ENCODE peak calls at places on chromosomes 7 and 10, in five cellular contexts. E, H, N, L and V are unnamed samples. For H3K9me3, the result is how much of the 10 kb centered on the place peaks cover.

GRCh38 chr7:148987751-148988512 is 40.4 kb downstream of the PDIA4 start:
- DNase-seq in E (no peak), H (peak), N (no peak), L (no peak), V (no peak)

GRCh38 chr10:101066146-101066889 is 4.5 kb downstream of the KAZALD1 start:
- DNase-seq in E (no peak), H (peak), N (peak), L (no peak), V (no peak)

GRCh38 chr7:149621776-149622175 is 124.2 kb upstream of the ZNF746 start:
- DNase-seq in E (no peak), H (no peak), N (no peak), L (peak), V (no peak)

GRCh38 chr10:79129361-79129997 is 60.7 kb downstream of the ZMIZ1 start:
- DNase-seq in E (no peak), H (no peak), N (no peak), L (no peak), V (no peak)

GRCh38 chr7:112411186-112411795 is 39.0 kb upstream of the IFRD1 start:
- DNase-seq in E (no peak), H (no peak), N (no peak), L (no peak), V (no peak)

GRCh38 chr10:46033602-46034011 is 3.2 kb upstream of the NCOA4 start:
- DNase-seq in E (no peak), H (no peak), N (no peak), L (no peak), V (no peak)

GRCh38 chr10:77969029-77969635 is 42.6 kb upstream of the DLG5 start:
- DNase-seq in E (no peak), H (no peak), N (no peak), L (no peak), V (no peak)

GRCh38 chr10:35172574-35172973 is 45.9 kb downstream of the CREM start:
- DNase-seq in E (no peak), H (no peak), N (no peak), L (no peak), V (no peak)

GRCh38 chr10:615583-616152 is 73.8 kb downstream of the DIP2C start:
- DNase-seq in E (no peak), H (peak), N (no peak), L (no peak), V (no peak)

GRCh38 chr7:1738956-1739355 is 68.9 kb downstream of the ELFN1 start:
- DNase-seq in E (no peak), H (no peak), N (no peak), L (no peak), V (no peak)

GRCh38 chr10:59322131-59322530 is 40.2 kb downstream of the FAM13C start:
- DNase-seq in E (no peak), H (no peak), N (no peak), L (no peak), V (no peak)

GRCh38 chr10:89518108-89518507 is 17.3 kb downstream of the SLC16A12 start:
- DNase-seq in E (no peak), H (no peak), N (no peak), L (no peak), V (no peak)

GRCh38 chr10:114084225-114084624 is 40.6 kb downstream of the ADRB1 start:
- DNase-seq in E (no peak), H (no peak), N (no peak), L (no peak), V (no peak)

GRCh38 chr7:150375662-150376521 is 3.2 kb upstream of the ZNF775 start:
- DNase-seq in E (no peak), H (no peak), N (no peak), L (no peak), V (no peak)

GRCh38 chr7:94975316-94975715 is 67.9 kb downstream of the PPP1R9A start:
- DNase-seq in E (no peak), H (no peak), N (no peak), L (no peak), V (no peak)

GRCh38 chr10:1472605-1473004 is 264.7 kb downstream of the ADARB2 start:
- DNase-seq in E (no peak), H (no peak), N (no peak), L (no peak), V (no peak)

GRCh38 chr10:14349081-14349480 is 18.4 kb upstream of the FRMD4A start:
- DNase-seq in E (no peak), H (no peak), N (no peak), L (no peak), V (no peak)

GRCh38 chr10:57716884-57717283 is 550.8 kb downstream of the IPMK start:
- DNase-seq in E (no peak), H (no peak), N (no peak), L (no peak), V (no peak)

GRCh38 chr7:138089080-138089901 is 13.0 kb downstream of the AKR1D1 start:
- DNase-seq in E (no peak), H (no peak), N (no peak), L (no peak), V (no peak)

GRCh38 chr10:53990799-53991238 is 810.2 kb downstream of the PCDH15 start:
- DNase-seq in E (no peak), H (no peak), N (no peak), L (no peak), V (no peak)

GRCh38 chr7:76285604-76286374 is 16.7 kb upstream of the HSPB1 start:
- DNase-seq in E (no peak), H (no peak), N (no peak), L (no peak), V (no peak)

GRCh38 chr7:48099781-48100180 is 10.7 kb downstream of the UPP1 start:
- DNase-seq in E (no peak), H (no peak), N (no peak), L (no peak), V (no peak)

GRCh38 chr10:24574161-24574560 is 149.5 kb downstream of the ARHGAP21 start:
- DNase-seq in E (no peak), H (no peak), N (no peak), L (no peak), V (no peak)

GRCh38 chr7:138481447-138482380 is 21.7 kb downstream of the TRIM24 start:
- DNase-seq in E (no peak), H (no peak), N (no peak), L (no peak), V (no peak)

GRCh38 chr7:104852386-104852785 is 161.6 kb upstream of the KMT2E start:
- DNase-seq in E (no peak), H (no peak), N (no peak), L (no peak), V (no peak)

GRCh38 chr10:13222566-13222965 is 11.6 kb downstream of the UCMA start:
- DNase-seq in E (no peak), H (peak), N (no peak), L (no peak), V (no peak)

GRCh38 chr10:60480865-60481563 is 91.3 kb upstream of the ANK3 start:
- DNase-seq in E (peak), H (no peak), N (no peak), L (no peak), V (no peak)

GRCh38 chr7:103343758-103344452 is 662 bp downstream of the DNAJC2 start:
- DNase-seq in E (peak), H (no peak), N (peak), L (peak), V (no peak)

GRCh38 chr10:132033632-132034031 is 32.1 kb upstream of the JAKMIP3 start:
- DNase-seq in E (no peak), H (no peak), N (no peak), L (no peak), V (no peak)

GRCh38 chr10:100934084-100934659 is 21.4 kb downstream of the SLF2 start:
- DNase-seq in E (no peak), H (no peak), N (no peak), L (no peak), V (no peak)

DNA sequence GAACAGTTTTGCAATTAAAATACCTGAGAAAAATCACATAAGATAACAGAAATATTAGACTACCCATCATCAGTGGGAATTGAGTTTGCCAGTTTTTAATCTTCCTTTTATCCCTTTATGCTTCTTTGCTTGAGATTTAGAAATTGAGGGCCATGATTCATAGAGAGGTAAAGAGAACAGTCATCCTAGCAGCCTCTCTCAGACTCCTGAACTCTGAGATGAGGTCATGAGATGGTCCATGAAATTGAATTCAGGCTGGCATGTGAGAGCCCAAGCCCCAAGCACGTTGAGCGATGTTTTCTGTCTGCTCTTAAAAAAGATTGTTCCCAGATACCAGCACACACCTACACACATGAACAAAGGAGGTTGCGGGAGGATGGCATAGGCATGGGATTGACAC is 91.1 kb downstream of the CREB5 start:
- DNase-seq in E (no peak), H (no peak), N (no peak), L (no peak), V (no peak)
- H3K9me3 ChIP-seq in E (under half), H (under half), N (under half), L (under half), V (under half)

DNA sequence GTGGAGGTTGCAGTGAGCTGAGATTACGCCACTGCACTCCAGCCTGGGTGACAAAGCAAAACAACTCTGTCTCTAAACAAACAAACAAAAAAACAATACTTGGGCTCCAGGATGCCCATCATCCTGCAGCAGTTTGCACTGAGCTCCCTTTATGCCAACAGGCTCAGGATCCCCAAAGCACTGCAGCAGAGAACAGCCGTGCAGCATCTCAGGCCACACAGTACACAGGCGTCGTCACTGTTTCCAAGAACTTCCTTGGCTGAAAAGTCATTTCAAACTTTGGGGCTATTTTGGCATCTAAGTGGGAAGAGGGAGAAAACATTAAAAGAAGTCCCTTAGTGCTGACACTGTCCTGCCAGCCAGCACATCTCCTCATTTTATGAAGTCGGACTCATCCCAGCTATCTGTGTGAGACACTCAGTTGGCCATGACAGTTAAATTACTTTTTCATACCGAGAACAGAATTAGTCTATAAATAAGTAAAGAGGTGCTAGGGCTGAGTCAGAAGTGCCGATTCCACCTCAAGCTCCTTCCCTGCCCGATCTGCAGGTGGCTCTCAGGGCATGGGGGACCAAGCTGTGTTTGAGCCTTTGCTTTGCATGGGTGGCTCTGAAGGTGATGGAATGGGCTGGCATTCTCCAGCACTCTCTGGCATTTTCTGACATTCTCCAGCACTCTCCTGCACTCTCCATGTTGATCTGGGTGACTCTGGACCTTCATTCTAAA is 68.5 kb downstream of the PTPRN2 start:
- DNase-seq in E (no peak), H (no peak), N (no peak), L (no peak), V (no peak)
- H3K9me3 ChIP-seq in E (under half), H (under half), N (under half), L (under half), V (under half)

GRCh38 chr10:129784891-129785290 is 179.2 kb downstream of the EBF3 start:
- DNase-seq in E (no peak), H (peak), N (no peak), L (no peak), V (no peak)
- H3K9me3 ChIP-seq in E (under half), H (under half), N (under half), L (under half), V (under half)

DNA sequence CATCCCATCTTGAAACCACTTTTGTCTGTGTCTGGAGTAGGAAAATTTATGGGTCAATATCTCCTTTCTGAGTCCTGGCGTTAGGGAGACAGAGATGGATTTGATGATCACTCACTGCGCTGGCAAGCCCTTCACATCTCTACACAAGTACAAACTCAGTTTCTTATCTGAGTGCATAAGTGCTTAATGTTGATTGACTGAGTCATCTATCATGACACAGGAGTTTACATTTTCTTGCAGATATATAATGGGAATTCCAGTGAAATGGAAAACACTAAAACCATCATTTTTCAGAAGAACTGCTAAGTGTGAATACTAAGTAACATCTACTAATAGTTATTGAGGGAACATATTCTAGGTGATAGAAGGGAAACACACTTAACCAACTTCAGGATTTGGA is 763.9 kb upstream of the COBL start:
- DNase-seq in E (no peak), H (no peak), N (no peak), L (no peak), V (no peak)
- H3K9me3 ChIP-seq in E (under half), H (under half), N (under half), L (under half), V (under half)

GRCh38 chr7:57245206-57245605 is 113.0 kb upstream of the ZNF479 start:
- DNase-seq in E (no peak), H (no peak), N (no peak), L (no peak), V (no peak)

GRCh38 chr7:57250801-57251200 is 118.6 kb upstream of the ZNF479 start:
- DNase-seq in E (no peak), H (peak), N (no peak), L (no peak), V (no peak)
- H3K9me3 ChIP-seq in E (under half), H (under half), N (half or more), L (under half), V (under half)

GRCh38 chr7:65404020-65404419 is 30.4 kb downstream of the ZNF92 start:
- DNase-seq in E (no peak), H (no peak), N (no peak), L (no peak), V (no peak)
- H3K9me3 ChIP-seq in E (under half), H (half or more), N (half or more), L (under half), V (half or more)

DNA sequence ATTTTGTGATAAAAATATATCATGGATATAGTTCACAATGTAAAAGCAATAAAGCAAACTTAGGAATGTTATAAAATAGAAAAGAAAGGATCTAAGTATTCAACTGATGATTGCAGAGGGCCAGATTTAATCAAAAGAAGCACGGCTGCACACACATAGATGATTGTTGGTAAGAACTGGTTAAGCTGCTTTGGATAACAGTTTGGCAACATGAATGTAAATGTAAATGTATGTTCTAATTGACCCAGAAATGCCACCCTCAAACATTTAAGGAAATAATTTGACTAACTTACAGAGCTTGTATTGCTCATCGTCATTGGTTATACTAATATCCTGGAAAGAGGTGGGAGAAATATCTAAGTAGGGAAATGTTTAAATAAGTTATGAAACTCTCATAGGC is 13.1 kb downstream of the ZNF485 start:
- DNase-seq in E (no peak), H (no peak), N (no peak), L (no peak), V (no peak)
- H3K9me3 ChIP-seq in E (under half), H (under half), N (half or more), L (under half), V (under half)